ENCODE peak calls at places on chromosomes 6 and 20, in seven cellular contexts. U is neuronal stem cell, M is mesendoderm, Z is H9, N is mesenchymal stem cell, Y is IMR-90, L is trophoblast cell. X is an unnamed sample.

GRCh38 chr20:366042-366718 is 14.4 kb upstream of the TRIB3 start:
- DNase-seq in N (no peak), M (no peak), Y (no peak), Z (no peak), L (peak), U (no peak), X (no peak)

GRCh38 chr20:49658508-49658907 is 55.2 kb downstream of the B4GALT5 start:
- DNase-seq in N (no peak), U (no peak), M (peak), Y (no peak), L (no peak), Z (no peak), X (peak)

GRCh38 chr20:41508335-41508734 is 109.8 kb downstream of the CHD6 start:
- DNase-seq in Z (no peak), N (no peak), L (no peak), M (no peak), Y (no peak), U (no peak), X (no peak)

GRCh38 chr20:52532674-52533073 is 341.1 kb upstream of the ZFP64 start:
- DNase-seq in U (no peak), Y (no peak), L (no peak), N (no peak), M (no peak), Z (no peak), X (no peak)

GRCh38 chr6:93419304-93420162 is at the start of gene EPHA7:
- DNase-seq in N (peak), Z (peak), L (peak), Y (peak), U (peak), M (peak), X (peak)

GRCh38 chr20:49821850-49822249 is 9.2 kb downstream of the SLC9A8 start:
- DNase-seq in L (no peak), N (peak), U (no peak), Z (no peak), Y (peak), M (peak), X (no peak)

GRCh38 chr20:34948030-34948429 is 7.6 kb downstream of the GSS start:
- DNase-seq in Y (peak), L (no peak), M (no peak), Z (no peak), U (no peak), N (peak), X (no peak)

GRCh38 chr6:53090576-53090975 is 25.4 kb downstream of the FBXO9 start:
- DNase-seq in U (no peak), M (no peak), N (no peak), L (no peak), Z (no peak), Y (peak), X (no peak)

GRCh38 chr6:606829-607379 is 50.0 kb downstream of the HUS1B start:
- DNase-seq in N (no peak), Z (no peak), Y (no peak), L (no peak), M (no peak), U (no peak), X (no peak)

GRCh38 chr6:124535746-124536145 is 426.5 kb upstream of the RNF217 start:
- DNase-seq in M (peak), Y (no peak), U (no peak), L (peak), N (peak), Z (no peak), X (no peak)

GRCh38 chr6:26316291-26316690 is 48.7 kb upstream of the BTN3A2 start:
- DNase-seq in L (no peak), Z (no peak), Y (no peak), U (no peak), M (no peak), N (no peak), X (no peak)

GRCh38 chr20:57803718-57804005 is 93.8 kb upstream of the PMEPA1 start:
- DNase-seq in N (no peak), Z (no peak), Y (no peak), M (no peak), U (no peak), L (no peak), X (no peak)

GRCh38 chr6:14058735-14059134 is 58.8 kb upstream of the CD83 start:
- DNase-seq in L (no peak), U (no peak), Z (no peak), Y (no peak), M (no peak), N (no peak), X (no peak)
- H3K18ac ChIP-seq in L (no peak), U (no peak), Z (no peak), Y (no peak), M (no peak), N (no peak), X (no peak)

GRCh38 chr6:169799474-169799926 is 48.1 kb downstream of the ERMARD start:
- DNase-seq in Z (no peak), M (peak), Y (no peak), U (no peak), N (no peak), L (no peak), X (no peak)

GRCh38 chr6:169801396-169802160 is 50.2 kb downstream of the ERMARD start:
- DNase-seq in Z (peak), U (no peak), N (no peak), L (no peak), M (no peak), Y (no peak), X (peak)

GRCh38 chr6:169800116-169800667 is 48.8 kb downstream of the ERMARD start:
- DNase-seq in M (no peak), N (no peak), Z (no peak), U (no peak), Y (no peak), L (no peak), X (no peak)

GRCh38 chr6:169798764-169799473 is 47.5 kb downstream of the ERMARD start:
- DNase-seq in M (no peak), Y (no peak), Z (no peak), N (no peak), U (no peak), L (no peak), X (no peak)

DNA sequence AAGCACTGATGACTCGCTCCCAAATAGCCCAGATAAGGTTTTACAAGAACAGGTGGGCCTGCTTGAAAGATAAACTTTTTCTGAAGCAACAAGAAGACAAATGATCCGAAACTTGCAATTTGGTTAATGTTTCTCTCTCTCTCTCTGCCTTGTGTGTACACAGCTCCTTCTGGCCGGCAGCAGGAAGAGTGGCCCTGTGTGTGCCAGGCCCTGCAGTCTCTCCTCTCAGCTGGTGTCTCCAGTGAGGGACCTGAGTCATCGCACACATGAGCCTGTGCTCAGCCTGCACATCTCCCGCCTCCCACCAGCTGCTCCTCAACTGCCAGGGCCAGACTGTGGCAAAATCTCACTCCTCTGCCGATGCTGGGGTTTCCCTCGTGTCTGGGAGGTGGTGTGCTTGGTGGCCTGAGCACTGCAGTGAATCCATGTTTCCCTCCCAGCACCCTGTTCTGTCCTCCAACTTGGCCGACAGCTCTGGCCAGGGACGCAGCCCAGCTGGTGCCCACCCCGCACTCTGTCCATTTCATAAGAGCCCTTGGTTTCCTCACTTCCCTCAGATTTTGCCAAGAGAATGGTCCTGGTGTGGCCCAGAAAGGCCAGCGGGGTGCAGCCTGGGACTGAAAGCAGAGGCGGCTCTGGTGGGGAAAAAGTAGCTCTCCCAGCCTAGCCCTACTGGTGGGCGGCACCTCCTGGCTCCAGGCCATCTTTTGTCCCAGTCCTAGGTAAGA is 49.4 kb downstream of the ERMARD start:
- DNase-seq in Y (peak), L (no peak), M (peak), N (peak), U (no peak), Z (peak), X (peak)
- H3K18ac ChIP-seq in Y (no peak), L (no peak), M (no peak), N (no peak), U (peak), Z (no peak), X (peak)

GRCh38 chr6:113558966-113559365 is 298.2 kb upstream of the MARCKS start:
- DNase-seq in M (no peak), Z (no peak), L (no peak), Y (peak), U (no peak), N (peak), X (no peak)

GRCh38 chr6:113560908-113561307 is 296.2 kb upstream of the MARCKS start:
- DNase-seq in Y (peak), M (no peak), U (no peak), Z (no peak), L (no peak), N (peak), X (no peak)

GRCh38 chr6:113562248-113562647 is 294.9 kb upstream of the MARCKS start:
- DNase-seq in M (no peak), Y (no peak), Z (no peak), U (no peak), L (no peak), N (no peak), X (no peak)

GRCh38 chr6:113556775-113557174 is 300.4 kb upstream of the MARCKS start:
- DNase-seq in U (no peak), Z (no peak), Y (no peak), N (no peak), M (no peak), L (no peak), X (no peak)

GRCh38 chr6:113560376-113560775 is 296.8 kb upstream of the MARCKS start:
- DNase-seq in U (no peak), Y (no peak), Z (no peak), L (no peak), M (no peak), N (no peak), X (no peak)
- H3K18ac ChIP-seq in U (no peak), Y (peak), Z (no peak), L (no peak), M (no peak), N (no peak), X (no peak)

GRCh38 chr20:37055276-37055675 is 40.5 kb downstream of the RBL1 start:
- DNase-seq in U (no peak), N (no peak), Y (no peak), L (no peak), M (no peak), Z (no peak), X (no peak)
- H3K18ac ChIP-seq in U (no peak), N (no peak), Y (no peak), L (no peak), M (no peak), Z (no peak), X (no peak)

GRCh38 chr20:53822534-53822933 is 228.9 kb upstream of the ZNF217 start:
- DNase-seq in N (no peak), M (no peak), Y (no peak), L (no peak), U (no peak), Z (no peak), X (no peak)
- H3K18ac ChIP-seq in N (no peak), M (no peak), Y (no peak), L (no peak), U (no peak), Z (no peak), X (no peak)

GRCh38 chr6:35769211-35769610 is 7.2 kb upstream of the CLPSL2 start:
- DNase-seq in U (no peak), Z (no peak), Y (no peak), L (peak), N (no peak), M (no peak), X (no peak)
- H3K18ac ChIP-seq in U (no peak), Z (no peak), Y (no peak), L (no peak), N (no peak), M (no peak), X (no peak)

GRCh38 chr20:21840991-21841390 is 135.5 kb downstream of the PAX1 start:
- DNase-seq in L (no peak), M (no peak), Y (no peak), Z (no peak), N (no peak), U (no peak), X (no peak)

GRCh38 chr20:21832442-21833152 is 127.1 kb downstream of the PAX1 start:
- DNase-seq in L (no peak), Y (no peak), Z (no peak), U (no peak), M (peak), N (no peak), X (no peak)

GRCh38 chr20:21839982-21840381 is 134.5 kb downstream of the PAX1 start:
- DNase-seq in U (no peak), N (no peak), Y (no peak), Z (no peak), M (no peak), L (no peak), X (no peak)

GRCh38 chr20:21835042-21835441 is 129.6 kb downstream of the PAX1 start:
- DNase-seq in Y (no peak), M (no peak), L (no peak), Z (no peak), U (no peak), N (no peak), X (no peak)
- H3K18ac ChIP-seq in Y (no peak), M (no peak), L (no peak), Z (no peak), U (no peak), N (no peak), X (no peak)

X was measured in H1.